ENCODE peak calls at places on chromosome 15, in five cellular contexts. One of them, this sample, is unnamed.

GRCh38 chr15:98904466-98905048 is 103.0 kb downstream of the PGPEP1L start:
- DNase-seq in frontal cortex: peak
- DNase-seq in stimulated activated CD8-positive, alpha-beta memory T cell treated with anti-CD3 and anti-CD28 coated beads, Interleukin-12 subunit alpha, Interleukin-12 subunit beta, amount 100 ng/mL, for 1 hour: no peak
- DNase-seq in fibroblast of the aortic adventitia: peak
- DNase-seq in COR-L47: peak
- DNase-seq in this sample: peak

GRCh38 chr15:55715355-55716076 is 27.4 kb downstream of the PRTG start:
- DNase-seq in frontal cortex: no peak
- DNase-seq in stimulated activated CD8-positive, alpha-beta memory T cell treated with anti-CD3 and anti-CD28 coated beads, Interleukin-12 subunit alpha, Interleukin-12 subunit beta, amount 100 ng/mL, for 1 hour: no peak
- DNase-seq in fibroblast of the aortic adventitia: no peak
- DNase-seq in COR-L47: no peak
- DNase-seq in this sample: no peak

GRCh38 chr15:58369261-58369699 is 62.5 kb upstream of the LIPC start:
- DNase-seq in frontal cortex: no peak
- DNase-seq in stimulated activated CD8-positive, alpha-beta memory T cell treated with anti-CD3 and anti-CD28 coated beads, Interleukin-12 subunit alpha, Interleukin-12 subunit beta, amount 100 ng/mL, for 1 hour: no peak
- DNase-seq in fibroblast of the aortic adventitia: peak
- DNase-seq in COR-L47: no peak
- DNase-seq in this sample: peak

GRCh38 chr15:62469874-62470688 is 305.0 kb upstream of the C2CD4B start:
- DNase-seq in frontal cortex: no peak
- DNase-seq in stimulated activated CD8-positive, alpha-beta memory T cell treated with anti-CD3 and anti-CD28 coated beads, Interleukin-12 subunit alpha, Interleukin-12 subunit beta, amount 100 ng/mL, for 1 hour: no peak
- DNase-seq in fibroblast of the aortic adventitia: peak
- DNase-seq in COR-L47: no peak
- DNase-seq in this sample: peak

GRCh38 chr15:32878849-32879795 is 161.3 kb downstream of the GREM1 start:
- DNase-seq in frontal cortex: no peak
- DNase-seq in stimulated activated CD8-positive, alpha-beta memory T cell treated with anti-CD3 and anti-CD28 coated beads, Interleukin-12 subunit alpha, Interleukin-12 subunit beta, amount 100 ng/mL, for 1 hour: no peak
- DNase-seq in fibroblast of the aortic adventitia: peak
- DNase-seq in COR-L47: no peak
- DNase-seq in this sample: peak

GRCh38 chr15:51161491-51162260 is 67.0 kb upstream of the TNFAIP8L3 start:
- DNase-seq in frontal cortex: no peak
- DNase-seq in stimulated activated CD8-positive, alpha-beta memory T cell treated with anti-CD3 and anti-CD28 coated beads, Interleukin-12 subunit alpha, Interleukin-12 subunit beta, amount 100 ng/mL, for 1 hour: no peak
- DNase-seq in fibroblast of the aortic adventitia: no peak
- DNase-seq in COR-L47: no peak
- DNase-seq in this sample: peak

GRCh38 chr15:89457086-89457485 is 39.3 kb downstream of the RHCG start:
- DNase-seq in frontal cortex: no peak
- DNase-seq in stimulated activated CD8-positive, alpha-beta memory T cell treated with anti-CD3 and anti-CD28 coated beads, Interleukin-12 subunit alpha, Interleukin-12 subunit beta, amount 100 ng/mL, for 1 hour: no peak
- DNase-seq in fibroblast of the aortic adventitia: peak
- DNase-seq in COR-L47: no peak
- DNase-seq in this sample: no peak

GRCh38 chr15:75844629-75845390 is 1.6 kb downstream of the UBE2Q2 start:
- DNase-seq in frontal cortex: no peak
- DNase-seq in stimulated activated CD8-positive, alpha-beta memory T cell treated with anti-CD3 and anti-CD28 coated beads, Interleukin-12 subunit alpha, Interleukin-12 subunit beta, amount 100 ng/mL, for 1 hour: no peak
- DNase-seq in fibroblast of the aortic adventitia: no peak
- DNase-seq in COR-L47: no peak
- DNase-seq in this sample: no peak

GRCh38 chr15:40891810-40892448 is 2.3 kb upstream of the VPS18 start:
- DNase-seq in frontal cortex: no peak
- DNase-seq in stimulated activated CD8-positive, alpha-beta memory T cell treated with anti-CD3 and anti-CD28 coated beads, Interleukin-12 subunit alpha, Interleukin-12 subunit beta, amount 100 ng/mL, for 1 hour: no peak
- DNase-seq in fibroblast of the aortic adventitia: peak
- DNase-seq in COR-L47: peak
- DNase-seq in this sample: no peak

GRCh38 chr15:96093063-96093462 is 237.4 kb upstream of the NR2F2 start:
- DNase-seq in frontal cortex: no peak
- DNase-seq in stimulated activated CD8-positive, alpha-beta memory T cell treated with anti-CD3 and anti-CD28 coated beads, Interleukin-12 subunit alpha, Interleukin-12 subunit beta, amount 100 ng/mL, for 1 hour: no peak
- DNase-seq in fibroblast of the aortic adventitia: no peak
- DNase-seq in COR-L47: no peak
- DNase-seq in this sample: no peak

GRCh38 chr15:31352283-31352880 is 25.7 kb downstream of the KLF13 start:
- DNase-seq in frontal cortex: no peak
- DNase-seq in stimulated activated CD8-positive, alpha-beta memory T cell treated with anti-CD3 and anti-CD28 coated beads, Interleukin-12 subunit alpha, Interleukin-12 subunit beta, amount 100 ng/mL, for 1 hour: no peak
- DNase-seq in fibroblast of the aortic adventitia: no peak
- DNase-seq in COR-L47: no peak
- DNase-seq in this sample: no peak

GRCh38 chr15:68733666-68734065 is 87.0 kb downstream of the ANP32A start:
- DNase-seq in frontal cortex: no peak
- DNase-seq in stimulated activated CD8-positive, alpha-beta memory T cell treated with anti-CD3 and anti-CD28 coated beads, Interleukin-12 subunit alpha, Interleukin-12 subunit beta, amount 100 ng/mL, for 1 hour: no peak
- DNase-seq in fibroblast of the aortic adventitia: peak
- DNase-seq in COR-L47: no peak
- DNase-seq in this sample: peak

GRCh38 chr15:61119556-61119955 is 109.5 kb downstream of the RORA start:
- DNase-seq in frontal cortex: no peak
- DNase-seq in stimulated activated CD8-positive, alpha-beta memory T cell treated with anti-CD3 and anti-CD28 coated beads, Interleukin-12 subunit alpha, Interleukin-12 subunit beta, amount 100 ng/mL, for 1 hour: no peak
- DNase-seq in fibroblast of the aortic adventitia: no peak
- DNase-seq in COR-L47: no peak
- DNase-seq in this sample: no peak

GRCh38 chr15:86915811-86916331 is 836.2 kb downstream of the AGBL1 start:
- DNase-seq in frontal cortex: peak
- DNase-seq in stimulated activated CD8-positive, alpha-beta memory T cell treated with anti-CD3 and anti-CD28 coated beads, Interleukin-12 subunit alpha, Interleukin-12 subunit beta, amount 100 ng/mL, for 1 hour: no peak
- DNase-seq in fibroblast of the aortic adventitia: peak
- DNase-seq in COR-L47: peak
- DNase-seq in this sample: no peak

GRCh38 chr15:20295238-20295811 is 246.3 kb downstream of the GOLGA6L6 start:
- DNase-seq in frontal cortex: no peak
- DNase-seq in stimulated activated CD8-positive, alpha-beta memory T cell treated with anti-CD3 and anti-CD28 coated beads, Interleukin-12 subunit alpha, Interleukin-12 subunit beta, amount 100 ng/mL, for 1 hour: no peak
- DNase-seq in fibroblast of the aortic adventitia: no peak
- DNase-seq in COR-L47: no peak
- DNase-seq in this sample: no peak

GRCh38 chr15:75573001-75573400 is 6.1 kb downstream of the PTPN9 start:
- DNase-seq in frontal cortex: no peak
- DNase-seq in stimulated activated CD8-positive, alpha-beta memory T cell treated with anti-CD3 and anti-CD28 coated beads, Interleukin-12 subunit alpha, Interleukin-12 subunit beta, amount 100 ng/mL, for 1 hour: no peak
- DNase-seq in fibroblast of the aortic adventitia: peak
- DNase-seq in COR-L47: no peak
- DNase-seq in this sample: peak

GRCh38 chr15:36407647-36408046 is 171.8 kb upstream of the CDIN1 start:
- DNase-seq in frontal cortex: no peak
- DNase-seq in stimulated activated CD8-positive, alpha-beta memory T cell treated with anti-CD3 and anti-CD28 coated beads, Interleukin-12 subunit alpha, Interleukin-12 subunit beta, amount 100 ng/mL, for 1 hour: no peak
- DNase-seq in fibroblast of the aortic adventitia: peak
- DNase-seq in COR-L47: peak
- DNase-seq in this sample: peak

GRCh38 chr15:69090197-69090948 is 70.1 kb upstream of the GLCE start:
- DNase-seq in frontal cortex: no peak
- DNase-seq in stimulated activated CD8-positive, alpha-beta memory T cell treated with anti-CD3 and anti-CD28 coated beads, Interleukin-12 subunit alpha, Interleukin-12 subunit beta, amount 100 ng/mL, for 1 hour: no peak
- DNase-seq in fibroblast of the aortic adventitia: peak
- DNase-seq in COR-L47: peak
- DNase-seq in this sample: peak

GRCh38 chr15:78666010-78666409 is 25.0 kb upstream of the CHRNB4 start:
- DNase-seq in frontal cortex: no peak
- DNase-seq in stimulated activated CD8-positive, alpha-beta memory T cell treated with anti-CD3 and anti-CD28 coated beads, Interleukin-12 subunit alpha, Interleukin-12 subunit beta, amount 100 ng/mL, for 1 hour: no peak
- DNase-seq in fibroblast of the aortic adventitia: no peak
- DNase-seq in COR-L47: no peak
- DNase-seq in this sample: no peak

GRCh38 chr15:73573572-73573971 is 59.6 kb downstream of the NPTN start:
- DNase-seq in frontal cortex: no peak
- DNase-seq in stimulated activated CD8-positive, alpha-beta memory T cell treated with anti-CD3 and anti-CD28 coated beads, Interleukin-12 subunit alpha, Interleukin-12 subunit beta, amount 100 ng/mL, for 1 hour: no peak
- DNase-seq in fibroblast of the aortic adventitia: peak
- DNase-seq in COR-L47: peak
- DNase-seq in this sample: peak

GRCh38 chr15:41853191-41853590 is 14.5 kb downstream of the PLA2G4B start:
- DNase-seq in frontal cortex: no peak
- DNase-seq in stimulated activated CD8-positive, alpha-beta memory T cell treated with anti-CD3 and anti-CD28 coated beads, Interleukin-12 subunit alpha, Interleukin-12 subunit beta, amount 100 ng/mL, for 1 hour: no peak
- DNase-seq in fibroblast of the aortic adventitia: no peak
- DNase-seq in COR-L47: no peak
- DNase-seq in this sample: no peak

GRCh38 chr15:66027268-66027806 is 158.0 kb downstream of the RAB11A start:
- DNase-seq in frontal cortex: no peak
- DNase-seq in stimulated activated CD8-positive, alpha-beta memory T cell treated with anti-CD3 and anti-CD28 coated beads, Interleukin-12 subunit alpha, Interleukin-12 subunit beta, amount 100 ng/mL, for 1 hour: no peak
- DNase-seq in fibroblast of the aortic adventitia: peak
- DNase-seq in COR-L47: no peak
- DNase-seq in this sample: no peak

GRCh38 chr15:79593119-79593869 is 161.2 kb downstream of the MINAR1 start:
- DNase-seq in frontal cortex: no peak
- DNase-seq in stimulated activated CD8-positive, alpha-beta memory T cell treated with anti-CD3 and anti-CD28 coated beads, Interleukin-12 subunit alpha, Interleukin-12 subunit beta, amount 100 ng/mL, for 1 hour: no peak
- DNase-seq in fibroblast of the aortic adventitia: peak
- DNase-seq in COR-L47: no peak
- DNase-seq in this sample: no peak

GRCh38 chr15:63388511-63388910 is 6.9 kb upstream of the CA12 start:
- DNase-seq in frontal cortex: no peak
- DNase-seq in stimulated activated CD8-positive, alpha-beta memory T cell treated with anti-CD3 and anti-CD28 coated beads, Interleukin-12 subunit alpha, Interleukin-12 subunit beta, amount 100 ng/mL, for 1 hour: no peak
- DNase-seq in fibroblast of the aortic adventitia: no peak
- DNase-seq in COR-L47: no peak
- DNase-seq in this sample: no peak